ENCODE peak calls at places on chromosomes 16 and 17, in four cellular contexts. One of them, this sample, is unnamed. For H3K4me1, the result is how much of the 10 kb centered on the place peaks cover.

GRCh38 chr16:83785455-83785854 is 22.3 kb upstream of the HSBP1 start:
- DNase-seq in heart left ventricle: no peak
- DNase-seq in Panc1: no peak
- DNase-seq in suprapubic skin: no peak
- DNase-seq in this sample: no peak

GRCh38 chr16:83914091-83914710 is 15.3 kb downstream of the MLYCD start:
- DNase-seq in suprapubic skin: no peak
- DNase-seq in Panc1: no peak
- DNase-seq in heart left ventricle: no peak
- DNase-seq in this sample: no peak

GRCh38 chr16:54490089-54490488 is 203.5 kb upstream of the IRX3 start:
- DNase-seq in heart left ventricle: no peak
- DNase-seq in Panc1: no peak
- DNase-seq in suprapubic skin: no peak
- DNase-seq in this sample: no peak

GRCh38 chr17:4393806-4394205 is 27.3 kb upstream of the UBE2G1 start:
- DNase-seq in suprapubic skin: no peak
- DNase-seq in Panc1: no peak
- DNase-seq in heart left ventricle: no peak
- DNase-seq in this sample: peak

GRCh38 chr16:25575363-25575762 is 116.4 kb upstream of the HS3ST4 start:
- DNase-seq in suprapubic skin: no peak
- DNase-seq in Panc1: no peak
- DNase-seq in heart left ventricle: no peak
- DNase-seq in this sample: no peak

GRCh38 chr17:18033442-18034099 is 5.4 kb downstream of the ATPAF2 start:
- DNase-seq in suprapubic skin: no peak
- DNase-seq in Panc1: peak
- DNase-seq in heart left ventricle: peak
- DNase-seq in this sample: peak

GRCh38 chr17:20154601-20155000 is 145.4 kb downstream of the SPECC1 start:
- DNase-seq in suprapubic skin: no peak
- DNase-seq in Panc1: no peak
- DNase-seq in heart left ventricle: no peak
- DNase-seq in this sample: no peak

GRCh38 chr17:82298538-82299421 is 18.6 kb downstream of the CD7 start:
- DNase-seq in heart left ventricle: no peak
- DNase-seq in suprapubic skin: no peak
- DNase-seq in Panc1: no peak
- DNase-seq in this sample: no peak

GRCh38 chr16:61182416-61182815 is 853.8 kb downstream of the CDH8 start:
- DNase-seq in Panc1: no peak
- DNase-seq in heart left ventricle: no peak
- DNase-seq in suprapubic skin: no peak
- DNase-seq in this sample: peak

GRCh38 chr16:10578474-10579316 is 1.7 kb downstream of the EMP2 start:
- DNase-seq in Panc1: no peak
- DNase-seq in suprapubic skin: no peak
- DNase-seq in heart left ventricle: no peak
- DNase-seq in this sample: no peak

GRCh38 chr17:73192219-73192893 is 499 bp upstream of the COG1 start:
- DNase-seq in heart left ventricle: peak
- DNase-seq in Panc1: no peak
- DNase-seq in suprapubic skin: peak
- DNase-seq in this sample: peak

GRCh38 chr16:72791786-72792185 is 256.1 kb downstream of the ZFHX3 start:
- DNase-seq in suprapubic skin: no peak
- DNase-seq in Panc1: no peak
- DNase-seq in heart left ventricle: no peak
- DNase-seq in this sample: no peak

GRCh38 chr17:82838386-82839063 is 1.3 kb downstream of the ZNF750 start:
- DNase-seq in suprapubic skin: no peak
- DNase-seq in heart left ventricle: peak
- DNase-seq in Panc1: no peak
- DNase-seq in this sample: no peak

GRCh38 chr16:67847064-67847861 is at the start of gene CENPT:
- DNase-seq in suprapubic skin: no peak
- DNase-seq in heart left ventricle: no peak
- DNase-seq in Panc1: no peak
- DNase-seq in this sample: no peak

GRCh38 chr17:65123757-65124675 is 13.2 kb upstream of the RGS9 start:
- DNase-seq in suprapubic skin: no peak
- DNase-seq in heart left ventricle: no peak
- DNase-seq in Panc1: no peak
- DNase-seq in this sample: no peak

GRCh38 chr16:56753410-56753809 is 23.5 kb downstream of the NUP93 start:
- DNase-seq in heart left ventricle: no peak
- DNase-seq in suprapubic skin: no peak
- DNase-seq in Panc1: no peak
- DNase-seq in this sample: no peak

GRCh38 chr16:5064915-5065314 is 841 bp downstream of the C16orf89 start:
- DNase-seq in heart left ventricle: no peak
- DNase-seq in suprapubic skin: no peak
- DNase-seq in Panc1: no peak
- DNase-seq in this sample: no peak

GRCh38 chr17:57685499-57686132 is 59.5 kb downstream of the CCDC182 start:
- DNase-seq in suprapubic skin: no peak
- DNase-seq in heart left ventricle: no peak
- DNase-seq in Panc1: no peak
- DNase-seq in this sample: no peak

GRCh38 chr17:36641877-36642845 is 40.8 kb downstream of the MRM1 start:
- DNase-seq in Panc1: no peak
- DNase-seq in heart left ventricle: no peak
- DNase-seq in suprapubic skin: no peak
- DNase-seq in this sample: no peak

GRCh38 chr17:29802256-29802655 is 127.8 kb downstream of the SSH2 start:
- DNase-seq in Panc1: no peak
- DNase-seq in heart left ventricle: no peak
- DNase-seq in suprapubic skin: no peak
- DNase-seq in this sample: no peak

GRCh38 chr16:49179714-49180330 is 101.8 kb downstream of the CBLN1 start:
- DNase-seq in suprapubic skin: no peak
- DNase-seq in heart left ventricle: no peak
- DNase-seq in Panc1: no peak
- DNase-seq in this sample: no peak

GRCh38 chr16:75289189-75289588 is 37.8 kb upstream of the BCAR1 start:
- DNase-seq in Panc1: no peak
- DNase-seq in heart left ventricle: no peak
- DNase-seq in suprapubic skin: no peak
- DNase-seq in this sample: no peak

GRCh38 chr16:63005356-63005755 is 969.1 kb upstream of the CDH8 start:
- DNase-seq in suprapubic skin: no peak
- DNase-seq in heart left ventricle: no peak
- DNase-seq in Panc1: no peak
- DNase-seq in this sample: no peak

GRCh38 chr17:75481194-75482059 is 25.0 kb downstream of the TMEM94 start:
- DNase-seq in Panc1: no peak
- DNase-seq in heart left ventricle: no peak
- DNase-seq in suprapubic skin: no peak
- DNase-seq in this sample: no peak

GRCh38 chr17:57370051-57370581 is 113.8 kb downstream of the MSI2 start:
- DNase-seq in heart left ventricle: no peak
- DNase-seq in Panc1: no peak
- DNase-seq in suprapubic skin: no peak
- DNase-seq in this sample: peak

GRCh38 chr16:80665356-80665755 is 124.6 kb downstream of the DYNLRB2 start:
- DNase-seq in Panc1: no peak
- DNase-seq in suprapubic skin: no peak
- DNase-seq in heart left ventricle: no peak
- DNase-seq in this sample: no peak

GRCh38 chr16:67811899-67812298 is 5.2 kb downstream of the TSNAXIP1 start:
- DNase-seq in suprapubic skin: no peak
- DNase-seq in Panc1: no peak
- DNase-seq in heart left ventricle: no peak
- DNase-seq in this sample: no peak

GRCh38 chr17:7992516-7992915 is 9.9 kb upstream of the GUCY2D start:
- DNase-seq in suprapubic skin: no peak
- DNase-seq in Panc1: no peak
- DNase-seq in heart left ventricle: no peak
- DNase-seq in this sample: peak

GRCh38 chr17:16150251-16150859 is 65.0 kb downstream of the NCOR1 start:
- DNase-seq in heart left ventricle: no peak
- DNase-seq in Panc1: no peak
- DNase-seq in suprapubic skin: no peak
- DNase-seq in this sample: peak

GRCh38 chr17:76844846-76845245 is 23.4 kb upstream of the MGAT5B start:
- DNase-seq in heart left ventricle: no peak
- DNase-seq in suprapubic skin: no peak
- DNase-seq in Panc1: no peak
- DNase-seq in this sample: no peak

GRCh38 chr16:71565812-71566700 is 10.8 kb downstream of the TAT start:
- DNase-seq in heart left ventricle: no peak
- DNase-seq in suprapubic skin: no peak
- DNase-seq in Panc1: no peak
- DNase-seq in this sample: no peak

GRCh38 chr17:78305801-78306200 is 54.1 kb downstream of the SOCS3 start:
- DNase-seq in heart left ventricle: no peak
- DNase-seq in suprapubic skin: no peak
- DNase-seq in Panc1: no peak
- DNase-seq in this sample: no peak

GRCh38 chr17:78306913-78307312 is 53.0 kb downstream of the SOCS3 start:
- DNase-seq in heart left ventricle: no peak
- DNase-seq in Panc1: no peak
- DNase-seq in suprapubic skin: no peak
- DNase-seq in this sample: no peak

GRCh38 chr17:78302478-78302877 is 57.4 kb downstream of the SOCS3 start:
- DNase-seq in heart left ventricle: no peak
- DNase-seq in Panc1: no peak
- DNase-seq in suprapubic skin: no peak
- DNase-seq in this sample: no peak

GRCh38 chr17:78301821-78302213 is 58.1 kb downstream of the SOCS3 start:
- DNase-seq in heart left ventricle: no peak
- DNase-seq in Panc1: no peak
- DNase-seq in suprapubic skin: no peak
- DNase-seq in this sample: no peak

DNA sequence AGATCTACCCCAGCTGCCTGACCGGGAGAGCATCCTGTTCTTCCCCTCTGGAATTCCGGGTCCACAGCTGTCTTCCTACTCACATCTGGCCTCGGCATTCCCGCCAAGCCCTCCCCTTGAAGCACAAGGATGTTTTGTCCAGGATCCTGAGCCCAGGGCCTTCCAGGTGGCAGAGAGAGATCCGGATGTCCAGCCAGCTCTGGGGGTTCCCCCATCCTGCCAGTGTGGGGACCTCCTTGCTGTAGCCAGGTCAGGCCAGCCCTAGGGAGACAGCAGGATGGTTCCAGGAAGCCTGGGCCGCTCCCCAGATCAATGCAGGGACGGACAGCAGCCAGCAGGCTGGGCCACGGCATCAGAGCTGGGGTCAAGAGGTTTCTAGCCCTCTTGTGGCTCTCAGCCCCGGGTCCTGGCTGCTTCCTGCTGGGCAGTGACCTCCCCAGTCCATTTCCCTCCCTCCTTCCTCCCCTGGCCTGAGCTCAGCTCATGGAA is 55.3 kb downstream of the SOCS3 start:
- DNase-seq in Panc1: no peak
- DNase-seq in suprapubic skin: no peak
- DNase-seq in heart left ventricle: peak
- DNase-seq in this sample: no peak
- TF ChIP-seq CTCF in Panc1: no peak
- TF ChIP-seq CTCF in suprapubic skin: no peak
- TF ChIP-seq CTCF in heart left ventricle: no peak
- TF ChIP-seq CTCF in this sample: no peak

DNA sequence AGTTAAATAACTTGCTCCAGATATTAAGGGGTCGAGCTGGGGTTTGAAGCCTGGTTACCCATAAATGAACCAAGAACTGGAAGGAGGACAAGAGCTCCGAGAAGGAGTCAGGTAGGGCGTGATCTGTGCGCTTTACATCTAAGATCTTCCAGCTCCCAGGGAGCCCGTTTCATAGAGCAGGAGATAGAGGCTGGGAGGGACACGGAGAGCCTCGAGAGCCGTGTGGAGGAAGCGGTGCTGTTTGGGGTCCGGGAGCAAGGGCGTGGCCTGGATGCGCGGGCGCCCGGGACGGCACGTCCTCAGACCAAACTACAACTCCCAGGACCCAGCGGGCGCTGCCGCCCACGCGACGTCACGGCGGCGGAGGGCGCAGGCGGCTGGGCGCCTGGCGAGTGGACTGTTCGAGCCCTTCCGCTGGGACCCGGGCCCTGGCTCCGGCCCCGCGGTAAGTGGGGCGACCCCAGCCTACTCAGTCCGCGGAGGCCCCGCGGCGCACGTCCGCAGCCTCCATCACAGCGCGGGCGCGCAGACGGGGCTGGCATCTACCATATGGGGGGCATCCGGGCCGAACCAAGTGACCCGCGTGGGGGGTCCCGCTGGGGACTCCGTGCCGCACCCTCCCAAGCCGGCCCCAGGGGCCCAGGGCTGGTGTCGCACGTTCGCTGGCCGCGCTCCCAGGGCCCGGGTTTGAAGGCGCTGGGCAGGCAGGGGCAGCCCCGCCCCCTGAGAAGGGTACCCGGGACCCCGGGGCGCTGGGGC is at the start of gene BCKDK:
- DNase-seq in suprapubic skin: no peak
- DNase-seq in Panc1: no peak
- DNase-seq in heart left ventricle: peak
- DNase-seq in this sample: no peak
- H3K4me1 ChIP-seq in suprapubic skin: half or more
- H3K4me1 ChIP-seq in Panc1: under half
- H3K4me1 ChIP-seq in heart left ventricle: under half
- H3K4me1 ChIP-seq in this sample: under half

DNA sequence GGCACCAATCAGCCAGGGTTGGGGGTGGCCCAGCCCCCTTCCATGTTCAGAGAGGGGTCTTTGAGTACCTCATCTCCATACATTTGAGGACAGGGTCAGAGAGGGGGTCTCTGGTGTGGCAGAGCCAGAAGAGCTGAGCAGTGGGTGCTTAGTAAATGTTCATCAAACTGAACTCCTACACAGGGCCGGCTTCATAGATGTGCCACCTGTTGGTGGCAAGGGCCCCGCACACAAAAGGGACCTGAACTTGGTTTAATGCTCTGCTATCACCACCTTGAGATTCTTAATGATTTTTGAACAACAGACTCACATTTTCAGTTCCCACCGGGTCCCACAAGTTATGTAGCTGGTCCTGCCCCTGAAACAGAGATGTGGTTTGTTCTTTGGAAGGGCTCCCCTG is 9.0 kb upstream of the C1QL1 start:
- DNase-seq in suprapubic skin: no peak
- DNase-seq in heart left ventricle: no peak
- DNase-seq in Panc1: no peak
- DNase-seq in this sample: no peak
- TF ChIP-seq CTCF in suprapubic skin: no peak
- TF ChIP-seq CTCF in heart left ventricle: no peak
- TF ChIP-seq CTCF in Panc1: no peak
- TF ChIP-seq CTCF in this sample: no peak

GRCh38 chr17:1255041-1255440 is 15.2 kb upstream of the BHLHA9 start:
- DNase-seq in Panc1: no peak
- DNase-seq in heart left ventricle: no peak
- DNase-seq in suprapubic skin: no peak
- DNase-seq in this sample: no peak

GRCh38 chr17:1259910-1260389 is 10.3 kb upstream of the BHLHA9 start:
- DNase-seq in Panc1: no peak
- DNase-seq in suprapubic skin: no peak
- DNase-seq in heart left ventricle: no peak
- DNase-seq in this sample: no peak

GRCh38 chr17:1260762-1261161 is 9.5 kb upstream of the BHLHA9 start:
- DNase-seq in suprapubic skin: no peak
- DNase-seq in heart left ventricle: no peak
- DNase-seq in Panc1: no peak
- DNase-seq in this sample: no peak

GRCh38 chr17:1252203-1252608 is 18.0 kb upstream of the BHLHA9 start:
- DNase-seq in heart left ventricle: peak
- DNase-seq in suprapubic skin: no peak
- DNase-seq in Panc1: no peak
- DNase-seq in this sample: no peak

GRCh38 chr17:1256699-1257098 is 13.5 kb upstream of the BHLHA9 start:
- DNase-seq in heart left ventricle: no peak
- DNase-seq in Panc1: no peak
- DNase-seq in suprapubic skin: no peak
- DNase-seq in this sample: no peak
- H3K4me1 ChIP-seq in heart left ventricle: under half
- H3K4me1 ChIP-seq in Panc1: under half
- H3K4me1 ChIP-seq in suprapubic skin: under half
- H3K4me1 ChIP-seq in this sample: under half

This sample was measured in foreskin keratinocyte.